ENCODE peak calls at places on chromosomes 13 and 19, in seven cellular contexts. One of them, this sample, is unnamed.

GRCh38 chr13:98068511-98068910 is 74.4 kb upstream of the FARP1 start:
- DNase-seq in heart left ventricle: no peak
- DNase-seq in BJ: no peak
- DNase-seq in ascending aorta: no peak
- DNase-seq in uterus: no peak
- DNase-seq in cardiac fibroblast: no peak
- DNase-seq in HFF-Myc: no peak
- DNase-seq in this sample: no peak

GRCh38 chr19:16596399-16596798 is 24.2 kb upstream of the SLC35E1 start:
- DNase-seq in cardiac fibroblast: no peak
- DNase-seq in BJ: no peak
- DNase-seq in HFF-Myc: no peak
- DNase-seq in heart left ventricle: no peak
- DNase-seq in ascending aorta: no peak
- DNase-seq in uterus: no peak
- DNase-seq in this sample: no peak

GRCh38 chr19:12985049-12985776 is 10.1 kb upstream of the NFIX start:
- DNase-seq in HFF-Myc: no peak
- DNase-seq in uterus: no peak
- DNase-seq in BJ: no peak
- DNase-seq in cardiac fibroblast: peak
- DNase-seq in ascending aorta: peak
- DNase-seq in heart left ventricle: peak
- DNase-seq in this sample: peak

GRCh38 chr19:34851277-34851804 is 75.4 kb upstream of the ZNF30 start:
- DNase-seq in uterus: no peak
- DNase-seq in heart left ventricle: no peak
- DNase-seq in ascending aorta: no peak
- DNase-seq in HFF-Myc: no peak
- DNase-seq in BJ: no peak
- DNase-seq in cardiac fibroblast: no peak
- DNase-seq in this sample: no peak

GRCh38 chr13:45082964-45083363 is 37.3 kb upstream of the GTF2F2 start:
- DNase-seq in uterus: no peak
- DNase-seq in BJ: peak
- DNase-seq in HFF-Myc: no peak
- DNase-seq in cardiac fibroblast: peak
- DNase-seq in heart left ventricle: no peak
- DNase-seq in ascending aorta: no peak
- DNase-seq in this sample: peak

GRCh38 chr13:93522486-93522885 is 295.9 kb downstream of the GPC6 start:
- DNase-seq in BJ: no peak
- DNase-seq in cardiac fibroblast: no peak
- DNase-seq in uterus: no peak
- DNase-seq in heart left ventricle: no peak
- DNase-seq in HFF-Myc: no peak
- DNase-seq in ascending aorta: no peak
- DNase-seq in this sample: no peak

GRCh38 chr19:29882719-29883105 is 59.3 kb upstream of the URI1 start:
- DNase-seq in uterus: no peak
- DNase-seq in heart left ventricle: no peak
- DNase-seq in ascending aorta: no peak
- DNase-seq in HFF-Myc: no peak
- DNase-seq in cardiac fibroblast: no peak
- DNase-seq in BJ: no peak
- DNase-seq in this sample: no peak

GRCh38 chr13:97660488-97661086 is 226.6 kb downstream of the RAP2A start:
- DNase-seq in HFF-Myc: no peak
- DNase-seq in uterus: no peak
- DNase-seq in BJ: no peak
- DNase-seq in heart left ventricle: no peak
- DNase-seq in cardiac fibroblast: no peak
- DNase-seq in ascending aorta: no peak
- DNase-seq in this sample: no peak

GRCh38 chr13:36445806-36446423 is 13.6 kb downstream of the CCNA1 start:
- DNase-seq in heart left ventricle: no peak
- DNase-seq in BJ: no peak
- DNase-seq in cardiac fibroblast: peak
- DNase-seq in HFF-Myc: no peak
- DNase-seq in ascending aorta: no peak
- DNase-seq in uterus: no peak
- DNase-seq in this sample: no peak

GRCh38 chr13:102440259-102440936 is 38.5 kb upstream of the FGF14 start:
- DNase-seq in ascending aorta: no peak
- DNase-seq in heart left ventricle: no peak
- DNase-seq in BJ: no peak
- DNase-seq in uterus: no peak
- DNase-seq in HFF-Myc: no peak
- DNase-seq in cardiac fibroblast: no peak
- DNase-seq in this sample: no peak

GRCh38 chr13:20247403-20247802 is 15.3 kb upstream of the GJB6 start:
- DNase-seq in cardiac fibroblast: no peak
- DNase-seq in ascending aorta: no peak
- DNase-seq in BJ: no peak
- DNase-seq in HFF-Myc: no peak
- DNase-seq in heart left ventricle: no peak
- DNase-seq in uterus: no peak
- DNase-seq in this sample: no peak

GRCh38 chr19:14632286-14632685 is 42.4 kb downstream of the ADGRE3 start:
- DNase-seq in HFF-Myc: peak
- DNase-seq in BJ: no peak
- DNase-seq in uterus: no peak
- DNase-seq in cardiac fibroblast: peak
- DNase-seq in heart left ventricle: no peak
- DNase-seq in ascending aorta: no peak
- DNase-seq in this sample: peak

GRCh38 chr19:5001547-5002131 is 32.7 kb downstream of the KDM4B start:
- DNase-seq in heart left ventricle: no peak
- DNase-seq in HFF-Myc: peak
- DNase-seq in cardiac fibroblast: peak
- DNase-seq in BJ: peak
- DNase-seq in ascending aorta: no peak
- DNase-seq in uterus: no peak
- DNase-seq in this sample: peak

GRCh38 chr19:991174-991931 is 7.2 kb downstream of the WDR18 start:
- DNase-seq in HFF-Myc: no peak
- DNase-seq in heart left ventricle: peak
- DNase-seq in uterus: no peak
- DNase-seq in ascending aorta: no peak
- DNase-seq in BJ: no peak
- DNase-seq in cardiac fibroblast: peak
- DNase-seq in this sample: peak

GRCh38 chr19:49436381-49437017 is 4.8 kb downstream of the SLC17A7 start:
- DNase-seq in uterus: no peak
- DNase-seq in cardiac fibroblast: no peak
- DNase-seq in ascending aorta: no peak
- DNase-seq in BJ: no peak
- DNase-seq in heart left ventricle: no peak
- DNase-seq in HFF-Myc: no peak
- DNase-seq in this sample: no peak

GRCh38 chr19:46076951-46077814 is 36.4 kb upstream of the IGFL4 start:
- DNase-seq in uterus: peak
- DNase-seq in heart left ventricle: no peak
- DNase-seq in HFF-Myc: peak
- DNase-seq in BJ: no peak
- DNase-seq in cardiac fibroblast: peak
- DNase-seq in ascending aorta: no peak
- DNase-seq in this sample: peak

GRCh38 chr13:102878491-102878890 is 32.7 kb downstream of the ERCC5 start:
- DNase-seq in uterus: no peak
- DNase-seq in HFF-Myc: no peak
- DNase-seq in ascending aorta: no peak
- DNase-seq in cardiac fibroblast: peak
- DNase-seq in heart left ventricle: no peak
- DNase-seq in BJ: no peak
- DNase-seq in this sample: no peak

GRCh38 chr13:107275945-107276614 is 708.1 kb upstream of the ARGLU1 start:
- DNase-seq in HFF-Myc: no peak
- DNase-seq in BJ: no peak
- DNase-seq in uterus: no peak
- DNase-seq in heart left ventricle: no peak
- DNase-seq in ascending aorta: no peak
- DNase-seq in cardiac fibroblast: peak
- DNase-seq in this sample: peak

GRCh38 chr19:43551399-43552197 is 18.6 kb downstream of the ZNF575 start:
- DNase-seq in cardiac fibroblast: no peak
- DNase-seq in heart left ventricle: peak
- DNase-seq in uterus: no peak
- DNase-seq in HFF-Myc: no peak
- DNase-seq in ascending aorta: no peak
- DNase-seq in BJ: no peak
- DNase-seq in this sample: no peak

GRCh38 chr13:106095919-106096318 is 439.5 kb downstream of the EFNB2 start:
- DNase-seq in cardiac fibroblast: no peak
- DNase-seq in HFF-Myc: no peak
- DNase-seq in uterus: no peak
- DNase-seq in BJ: no peak
- DNase-seq in ascending aorta: no peak
- DNase-seq in heart left ventricle: no peak
- DNase-seq in this sample: no peak
- TF ChIP-seq CTCF in cardiac fibroblast: no peak
- TF ChIP-seq CTCF in HFF-Myc: no peak
- TF ChIP-seq CTCF in uterus: no peak
- TF ChIP-seq CTCF in BJ: no peak
- TF ChIP-seq CTCF in ascending aorta: no peak
- TF ChIP-seq CTCF in heart left ventricle: no peak
- TF ChIP-seq CTCF in this sample: no peak

DNA sequence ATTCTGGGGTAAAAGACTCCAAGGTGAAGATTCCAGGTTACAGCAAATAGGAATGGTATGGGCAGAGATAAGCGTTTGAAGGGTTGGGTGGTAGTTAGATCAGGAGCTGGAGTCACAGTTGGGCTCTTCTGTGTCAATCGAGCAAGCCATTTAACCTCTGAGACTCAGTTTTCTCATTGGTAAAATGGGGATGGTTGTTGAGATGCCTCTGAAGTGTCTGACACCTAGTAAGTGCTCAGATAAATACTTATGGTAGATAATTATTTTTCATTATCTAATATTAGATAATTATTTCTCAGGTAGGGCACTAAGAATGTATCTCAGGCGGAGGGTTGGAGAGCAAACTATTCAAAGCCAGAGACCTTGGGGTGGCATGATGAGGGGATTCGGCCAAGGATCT is 7.8 kb downstream of the LTBP4 start:
- DNase-seq in HFF-Myc: no peak
- DNase-seq in heart left ventricle: no peak
- DNase-seq in uterus: no peak
- DNase-seq in cardiac fibroblast: no peak
- DNase-seq in BJ: no peak
- DNase-seq in ascending aorta: no peak
- DNase-seq in this sample: no peak
- H3K4me3 ChIP-seq in HFF-Myc: no peak
- H3K4me3 ChIP-seq in heart left ventricle: no peak
- H3K4me3 ChIP-seq in uterus: no peak
- H3K4me3 ChIP-seq in cardiac fibroblast: no peak
- H3K4me3 ChIP-seq in BJ: no peak
- H3K4me3 ChIP-seq in ascending aorta: no peak
- H3K4me3 ChIP-seq in this sample: no peak

GRCh38 chr19:6712231-6712630 is 8.2 kb downstream of the C3 start:
- DNase-seq in uterus: no peak
- DNase-seq in cardiac fibroblast: no peak
- DNase-seq in BJ: no peak
- DNase-seq in heart left ventricle: no peak
- DNase-seq in ascending aorta: no peak
- DNase-seq in HFF-Myc: no peak
- DNase-seq in this sample: no peak

GRCh38 chr19:6711605-6712004 is 8.8 kb downstream of the C3 start:
- DNase-seq in ascending aorta: no peak
- DNase-seq in uterus: no peak
- DNase-seq in heart left ventricle: no peak
- DNase-seq in HFF-Myc: no peak
- DNase-seq in BJ: no peak
- DNase-seq in cardiac fibroblast: no peak
- DNase-seq in this sample: no peak

GRCh38 chr19:6709549-6709948 is 10.9 kb downstream of the C3 start:
- DNase-seq in HFF-Myc: no peak
- DNase-seq in uterus: no peak
- DNase-seq in ascending aorta: no peak
- DNase-seq in cardiac fibroblast: no peak
- DNase-seq in BJ: no peak
- DNase-seq in heart left ventricle: no peak
- DNase-seq in this sample: no peak

GRCh38 chr19:6711078-6711361 is 9.4 kb downstream of the C3 start:
- DNase-seq in cardiac fibroblast: no peak
- DNase-seq in HFF-Myc: no peak
- DNase-seq in uterus: no peak
- DNase-seq in BJ: no peak
- DNase-seq in heart left ventricle: no peak
- DNase-seq in ascending aorta: no peak
- DNase-seq in this sample: no peak

DNA sequence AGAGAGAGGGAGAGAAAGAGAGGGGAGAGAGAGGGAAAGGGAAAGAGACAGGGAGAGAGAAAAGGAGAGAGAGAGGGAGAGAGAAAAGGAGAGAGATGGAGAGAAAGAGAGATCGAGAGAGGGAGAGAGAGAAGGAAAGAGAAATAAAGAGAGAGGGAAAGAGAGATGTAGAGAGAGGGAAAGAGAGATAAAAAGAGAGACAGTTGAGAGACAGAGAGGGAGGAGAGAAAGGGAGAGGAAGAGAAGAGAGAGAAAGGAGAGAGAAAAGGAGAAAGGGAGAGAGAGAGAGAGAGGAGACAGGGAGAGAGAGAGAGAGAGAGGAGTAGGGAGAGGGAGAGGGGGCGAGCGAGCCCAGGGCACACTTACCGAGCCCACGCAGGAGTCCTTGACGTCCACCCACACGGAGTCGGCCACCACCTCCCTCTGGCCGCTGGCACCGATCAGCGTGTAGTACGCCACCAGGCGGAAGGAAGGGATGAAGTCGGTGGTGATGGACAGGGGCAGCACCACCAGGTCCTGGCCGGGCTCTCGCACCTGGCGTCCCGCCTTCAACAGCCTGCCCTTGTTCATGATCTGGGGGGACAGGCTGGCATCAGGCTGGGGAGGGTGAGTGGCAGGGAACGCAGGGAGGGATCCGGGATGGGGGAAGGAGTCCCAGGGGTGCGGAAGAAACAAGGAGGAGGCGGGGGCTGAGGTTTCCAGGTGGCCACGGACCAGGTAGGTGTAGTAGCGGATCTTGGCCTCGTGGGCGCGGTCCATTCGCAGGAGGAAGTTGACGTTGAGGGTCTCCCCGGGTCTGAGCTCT is 10.0 kb downstream of the C3 start:
- DNase-seq in HFF-Myc: no peak
- DNase-seq in BJ: no peak
- DNase-seq in heart left ventricle: no peak
- DNase-seq in uterus: no peak
- DNase-seq in ascending aorta: no peak
- DNase-seq in cardiac fibroblast: no peak
- DNase-seq in this sample: no peak
- TF ChIP-seq CTCF in HFF-Myc: no peak
- TF ChIP-seq CTCF in BJ: no peak
- TF ChIP-seq CTCF in heart left ventricle: no peak
- TF ChIP-seq CTCF in uterus: no peak
- TF ChIP-seq CTCF in ascending aorta: no peak
- TF ChIP-seq CTCF in cardiac fibroblast: no peak
- TF ChIP-seq CTCF in this sample: no peak

GRCh38 chr13:33109319-33109718 is 93.1 kb downstream of the KL start:
- DNase-seq in HFF-Myc: no peak
- DNase-seq in cardiac fibroblast: peak
- DNase-seq in BJ: no peak
- DNase-seq in uterus: no peak
- DNase-seq in heart left ventricle: no peak
- DNase-seq in ascending aorta: no peak
- DNase-seq in this sample: peak
- H3K4me3 ChIP-seq in HFF-Myc: no peak
- H3K4me3 ChIP-seq in cardiac fibroblast: no peak
- H3K4me3 ChIP-seq in BJ: no peak
- H3K4me3 ChIP-seq in uterus: no peak
- H3K4me3 ChIP-seq in heart left ventricle: no peak
- H3K4me3 ChIP-seq in ascending aorta: no peak
- H3K4me3 ChIP-seq in this sample: no peak

This sample was measured in fibroblast of villous mesenchyme.